ENCODE peak calls at places on chromosomes 1 and 21, in nine cellular contexts. B is neuronal stem cell, G is left ventricle myocardium inferior, I is tibial nerve, S is HCT116, N is spleen, Y is heart left ventricle, M is thoracic aorta, A is uterus. J is an unnamed sample. For H3K9me3, the result is how much of the 10 kb centered on the place peaks cover.

GRCh38 chr1:147079400-147080012 is 92.8 kb downstream of the PRKAB2 start:
- DNase-seq in N (no peak), M (no peak), I (no peak), B (no peak), G (no peak), S (no peak), Y (no peak), A (no peak), J (no peak)

GRCh38 chr21:34553199-34553952 is 41.4 kb upstream of the KCNE1 start:
- DNase-seq in I (no peak), N (no peak), B (no peak), A (no peak), Y (no peak), M (no peak), S (peak), G (no peak), J (no peak)

GRCh38 chr1:235291599-235291998 is 36.4 kb downstream of the ARID4B start:
- DNase-seq in I (no peak), S (no peak), G (no peak), B (no peak), A (no peak), Y (no peak), N (no peak), M (no peak), J (no peak)

GRCh38 chr1:93177991-93178390 is 2.2 kb downstream of the TMED5 start:
- DNase-seq in G (no peak), A (no peak), S (no peak), Y (no peak), N (no peak), M (no peak), B (no peak), I (no peak), J (no peak)

GRCh38 chr1:108079550-108079949 is 114.6 kb upstream of the VAV3 start:
- DNase-seq in Y (no peak), A (no peak), M (no peak), N (peak), S (no peak), I (no peak), B (no peak), G (no peak), J (peak)

GRCh38 chr1:77283701-77284425 is 2.0 kb downstream of the AK5 start:
- DNase-seq in I (no peak), G (no peak), M (no peak), N (no peak), Y (no peak), A (no peak), B (no peak), S (no peak), J (no peak)

GRCh38 chr1:153238536-153238935 is 21.0 kb upstream of the LORICRIN start:
- DNase-seq in B (no peak), S (peak), M (no peak), G (no peak), Y (no peak), A (no peak), I (no peak), N (no peak), J (no peak)

GRCh38 chr1:161858271-161858670 is 92.2 kb downstream of the ATF6 start:
- DNase-seq in I (no peak), G (no peak), Y (no peak), B (no peak), S (no peak), N (no peak), M (no peak), A (no peak), J (no peak)

GRCh38 chr1:24996983-24997893 is 67.2 kb upstream of the RUNX3 start:
- DNase-seq in S (no peak), M (no peak), Y (no peak), N (peak), I (no peak), B (no peak), A (no peak), G (no peak), J (no peak)

GRCh38 chr21:45418301-45419071 is 13.5 kb downstream of the COL18A1 start:
- DNase-seq in N (peak), A (no peak), B (no peak), G (peak), S (no peak), Y (peak), M (no peak), I (no peak), J (no peak)

GRCh38 chr1:160171352-160171751 is 19.0 kb upstream of the CASQ1 start:
- DNase-seq in B (no peak), M (no peak), A (no peak), S (no peak), I (no peak), G (no peak), Y (no peak), N (no peak), J (no peak)

GRCh38 chr21:41199588-41199987 is 31.6 kb downstream of the BACE2 start:
- DNase-seq in Y (no peak), A (no peak), I (no peak), S (no peak), M (no peak), G (no peak), B (no peak), N (no peak), J (no peak)

GRCh38 chr1:886760-887159 is 37.0 kb upstream of the SAMD11 start:
- DNase-seq in S (no peak), I (no peak), A (no peak), Y (no peak), B (no peak), G (no peak), M (no peak), N (no peak), J (no peak)

GRCh38 chr1:184953600-184954219 is 20.6 kb downstream of the NIBAN1 start:
- DNase-seq in S (no peak), I (no peak), A (no peak), N (no peak), B (no peak), G (no peak), M (no peak), Y (no peak), J (no peak)

GRCh38 chr1:168159251-168159650 is 19.5 kb upstream of the TIPRL start:
- DNase-seq in S (no peak), A (no peak), Y (no peak), B (no peak), M (no peak), I (no peak), N (no peak), G (no peak), J (no peak)

GRCh38 chr1:158124034-158124433 is 56.7 kb upstream of the CD1D start:
- DNase-seq in I (no peak), S (no peak), Y (no peak), A (no peak), N (no peak), M (no peak), B (no peak), G (no peak), J (no peak)

GRCh38 chr21:45255381-45256020 is 32.2 kb downstream of the POFUT2 start:
- DNase-seq in S (peak), B (no peak), N (peak), G (no peak), A (no peak), M (no peak), Y (no peak), I (no peak), J (no peak)

GRCh38 chr1:22239378-22239777 is 96.5 kb upstream of the WNT4 start:
- DNase-seq in G (no peak), N (no peak), Y (no peak), M (no peak), I (no peak), A (no peak), S (no peak), B (no peak), J (no peak)

GRCh38 chr1:151935154-151935553 is 25.8 kb upstream of the THEM4 start:
- DNase-seq in I (no peak), M (no peak), N (no peak), Y (no peak), B (no peak), G (no peak), A (no peak), S (no peak), J (no peak)

GRCh38 chr1:101302831-101303511 is 66.2 kb downstream of the S1PR1 start:
- DNase-seq in A (no peak), S (no peak), N (no peak), Y (no peak), B (no peak), G (no peak), I (no peak), M (no peak), J (no peak)

GRCh38 chr1:8152731-8153702 is 126.9 kb upstream of the ERRFI1 start:
- DNase-seq in N (no peak), B (no peak), I (no peak), A (no peak), Y (no peak), S (no peak), M (no peak), G (no peak), J (peak)

GRCh38 chr1:231337043-231337471 is 595 bp downstream of the EXOC8 start:
- DNase-seq in Y (peak), M (no peak), S (no peak), I (no peak), A (no peak), B (no peak), G (peak), N (peak), J (peak)

GRCh38 chr1:26469558-26469957 is 2.7 kb upstream of the HMGN2 start:
- DNase-seq in M (no peak), Y (no peak), B (no peak), A (no peak), N (no peak), S (no peak), G (no peak), I (no peak), J (no peak)

GRCh38 chr1:33928256-33928655 is 64.4 kb downstream of the HMGB4 start:
- DNase-seq in S (no peak), A (no peak), Y (no peak), I (no peak), G (no peak), N (no peak), M (no peak), B (no peak), J (no peak)

GRCh38 chr1:183548136-183548535 is 42.1 kb downstream of the NCF2 start:
- DNase-seq in S (no peak), Y (no peak), A (no peak), N (no peak), I (no peak), G (no peak), M (no peak), B (no peak), J (no peak)

GRCh38 chr1:4726620-4727341 is 72.4 kb downstream of the AJAP1 start:
- DNase-seq in A (no peak), S (no peak), Y (no peak), M (no peak), B (no peak), N (no peak), G (no peak), I (no peak), J (no peak)

GRCh38 chr1:4724695-4725250 is 70.4 kb downstream of the AJAP1 start:
- DNase-seq in S (no peak), B (no peak), N (no peak), I (no peak), G (no peak), Y (no peak), A (no peak), M (no peak), J (no peak)

GRCh38 chr1:4723106-4723505 is 68.7 kb downstream of the AJAP1 start:
- DNase-seq in I (no peak), B (no peak), M (no peak), N (no peak), Y (no peak), G (no peak), A (no peak), S (no peak), J (no peak)

GRCh38 chr1:4724001-4724400 is 69.6 kb downstream of the AJAP1 start:
- DNase-seq in M (no peak), G (no peak), A (no peak), B (no peak), I (no peak), Y (no peak), N (no peak), S (no peak), J (no peak)

GRCh38 chr1:4725416-4725815 is 71.0 kb downstream of the AJAP1 start:
- DNase-seq in G (no peak), I (no peak), B (no peak), Y (no peak), A (no peak), M (no peak), N (no peak), S (no peak), J (no peak)
- H3K9me3 ChIP-seq in G (under half), I (under half), B (under half), Y (under half), A (under half), M (under half), N (under half), S (under half), J (under half)

DNA sequence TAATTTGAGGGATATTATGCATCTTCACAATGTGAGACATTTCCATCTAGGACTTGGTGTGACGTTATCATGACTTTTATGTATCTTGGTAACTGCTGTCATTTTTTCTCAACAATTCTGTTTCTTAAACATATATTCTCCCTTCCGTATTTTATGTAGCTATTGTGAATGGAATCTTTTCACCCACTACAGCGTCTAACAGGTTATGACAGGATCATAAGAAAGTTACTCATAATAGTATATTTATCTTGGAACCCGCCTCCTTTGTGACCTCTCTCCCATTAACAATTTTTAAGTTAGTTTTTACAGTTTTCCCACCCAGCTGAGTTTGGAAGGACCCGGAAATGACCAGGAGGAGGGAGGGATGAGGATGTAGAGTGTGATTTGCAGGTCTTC is 6.8 kb upstream of the DMRTA2 start:
- DNase-seq in G (no peak), M (no peak), Y (no peak), S (no peak), B (no peak), A (no peak), N (no peak), I (no peak), J (no peak)
- H3K9me3 ChIP-seq in G (under half), M (under half), Y (under half), S (under half), B (under half), A (under half), N (under half), I (under half), J (under half)

GRCh38 chr1:220894924-220895256 is 15.6 kb downstream of the HLX start:
- DNase-seq in Y (no peak), M (no peak), S (no peak), N (no peak), A (no peak), I (no peak), B (no peak), G (no peak), J (no peak)
- H3K9me3 ChIP-seq in Y (under half), M (under half), S (under half), N (under half), A (under half), I (under half), B (under half), G (under half), J (under half)

GRCh38 chr1:173888749-173889148 is 20.6 kb downstream of the ZBTB37 start:
- DNase-seq in M (no peak), A (no peak), I (no peak), G (no peak), B (no peak), Y (no peak), N (no peak), S (no peak), J (no peak)

GRCh38 chr1:173894189-173894588 is 22.9 kb downstream of the SERPINC1 start:
- DNase-seq in M (no peak), Y (no peak), I (no peak), G (no peak), N (no peak), A (no peak), B (no peak), S (no peak), J (no peak)

GRCh38 chr1:173886746-173887611 is 18.8 kb downstream of the ZBTB37 start:
- DNase-seq in M (no peak), G (no peak), A (no peak), B (no peak), N (no peak), I (no peak), S (no peak), Y (no peak), J (no peak)

GRCh38 chr1:173887627-173888026 is 19.4 kb downstream of the ZBTB37 start:
- DNase-seq in N (no peak), M (no peak), B (no peak), A (no peak), G (no peak), S (no peak), Y (no peak), I (no peak), J (no peak)

DNA sequence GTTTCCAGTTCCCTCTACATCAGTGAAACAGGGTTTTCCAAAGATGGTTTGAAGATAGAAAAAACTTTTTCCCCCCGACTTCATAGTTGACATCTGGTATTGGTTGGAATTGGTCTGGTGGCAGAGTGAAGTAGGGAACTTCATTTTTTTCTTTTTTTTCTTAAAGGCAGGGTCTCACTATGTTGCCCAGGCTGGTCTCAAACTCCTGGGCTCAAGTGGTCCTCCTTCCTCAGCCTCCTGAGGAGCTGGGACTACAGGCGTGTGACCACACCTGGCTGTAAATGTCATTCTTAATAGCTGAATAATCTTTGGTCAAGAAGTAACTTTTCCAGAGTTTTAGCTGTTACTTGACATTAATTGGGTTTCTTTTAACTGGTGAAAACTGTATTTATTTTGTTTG is 21.7 kb downstream of the ZBTB37 start:
- DNase-seq in Y (no peak), N (no peak), G (no peak), I (no peak), S (no peak), A (no peak), B (no peak), M (no peak), J (no peak)
- H3K9me3 ChIP-seq in Y (under half), N (under half), G (under half), I (under half), S (under half), A (under half), B (under half), M (under half), J (under half)

GRCh38 chr1:181079382-181079781 is 9.1 kb upstream of the IER5 start:
- DNase-seq in S (no peak), G (no peak), B (no peak), N (no peak), Y (no peak), I (no peak), M (no peak), A (no peak), J (no peak)

GRCh38 chr1:181081399-181081798 is 7.1 kb upstream of the IER5 start:
- DNase-seq in G (no peak), A (no peak), Y (no peak), S (no peak), B (no peak), N (no peak), I (no peak), M (no peak), J (no peak)

GRCh38 chr1:181080543-181080942 is 8.0 kb upstream of the IER5 start:
- DNase-seq in Y (no peak), I (no peak), B (no peak), N (no peak), S (no peak), G (no peak), A (no peak), M (no peak), J (no peak)

GRCh38 chr1:181077576-181078242 is 10.8 kb upstream of the IER5 start:
- DNase-seq in S (no peak), A (no peak), B (no peak), M (no peak), Y (no peak), I (no peak), G (no peak), N (no peak), J (no peak)

DNA sequence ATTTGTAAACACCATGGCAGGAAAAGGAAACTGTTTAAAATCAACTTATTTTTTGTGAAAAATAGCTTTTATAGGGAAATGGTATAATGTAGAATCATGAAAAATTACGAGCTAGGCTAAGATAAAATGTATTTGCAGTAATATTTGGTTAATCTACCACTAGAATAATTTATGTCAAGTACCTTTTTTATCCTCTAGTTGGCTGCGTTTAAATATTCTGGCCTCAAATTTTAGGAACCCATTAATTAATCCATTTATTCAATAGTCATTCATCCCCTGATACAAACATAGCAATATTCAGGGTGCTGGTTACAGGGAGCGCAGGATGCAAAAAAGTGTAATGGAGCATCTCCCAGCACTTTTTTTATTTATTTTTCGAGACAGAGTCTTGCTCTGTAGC is 8.6 kb upstream of the IER5 start:
- DNase-seq in I (no peak), B (no peak), S (no peak), G (no peak), Y (no peak), N (no peak), A (no peak), M (no peak), J (no peak)
- H3K9me3 ChIP-seq in I (under half), B (under half), S (under half), G (under half), Y (under half), N (under half), A (under half), M (under half), J (under half)

DNA sequence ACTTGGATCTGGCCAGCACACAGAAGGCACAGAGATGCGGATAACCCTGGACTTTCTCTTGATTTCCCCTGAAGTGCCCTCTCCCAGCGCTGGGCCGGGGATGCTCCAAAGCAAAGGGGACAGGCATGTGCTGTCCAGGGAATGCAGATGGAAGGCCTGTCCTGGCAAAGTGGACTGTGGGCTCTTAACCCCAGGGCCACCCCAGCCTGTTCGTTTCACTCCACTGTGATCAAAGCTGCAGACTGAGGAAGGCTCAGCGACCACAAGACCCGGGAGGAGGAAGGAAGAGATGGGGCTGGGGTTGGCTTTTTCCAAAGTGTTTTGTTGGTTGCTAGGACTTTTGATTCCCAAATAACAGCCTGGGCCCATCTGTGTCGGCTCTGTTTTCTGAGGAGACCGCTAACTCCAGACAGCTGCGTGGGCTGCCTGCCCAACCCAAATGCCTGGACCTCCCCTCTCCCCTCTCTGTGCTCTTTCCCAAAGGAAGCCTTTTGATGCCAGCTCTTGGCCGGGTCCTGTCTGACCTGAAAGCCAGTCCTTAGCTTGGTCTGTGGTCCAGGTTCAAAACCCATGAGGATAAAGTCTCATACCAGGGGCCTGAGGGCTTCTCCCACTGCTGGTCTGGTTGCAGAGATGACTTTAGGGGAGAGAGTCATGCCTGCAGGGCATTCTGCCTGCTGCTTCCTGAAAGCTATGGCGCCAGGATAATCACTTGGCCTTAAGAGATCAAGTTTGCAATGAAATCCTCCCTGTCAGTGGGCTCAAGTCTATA is 119.6 kb upstream of the CD34 start:
- DNase-seq in B (no peak), A (peak), M (no peak), I (no peak), Y (peak), G (peak), S (no peak), N (no peak), J (no peak)
- H3K9me3 ChIP-seq in B (under half), A (under half), M (under half), I (under half), Y (under half), G (under half), S (under half), N (under half), J (under half)